ENCODE peak calls at places on chromosomes 1 and 21, in five cellular contexts. L, X, E, B and S are unnamed samples.

GRCh38 chr1:41245659-41246058 is 3.6 kb upstream of the SCMH1 start:
- DNase-seq in L (no peak), X (no peak), E (no peak), B (no peak), S (no peak)

GRCh38 chr1:156504062-156504813 is 3.7 kb upstream of the MEF2D start:
- DNase-seq in L (no peak), X (no peak), E (no peak), B (no peak), S (peak; percentile 90)

GRCh38 chr1:223810586-223810985 is 35.2 kb downstream of the TP53BP2 start:
- DNase-seq in L (no peak), X (no peak), E (no peak), B (no peak), S (no peak)

GRCh38 chr21:42025392-42026071 is 15.4 kb upstream of the ZBTB21 start:
- DNase-seq in L (no peak), X (no peak), E (no peak), B (no peak), S (no peak)

GRCh38 chr1:235933483-235934116 is 66.9 kb upstream of the LYST start:
- DNase-seq in L (no peak), X (no peak), E (peak; percentile 33), B (no peak), S (no peak)

GRCh38 chr1:223011230-223011856 is 131.7 kb downstream of the TLR5 start:
- DNase-seq in L (no peak), X (no peak), E (no peak), B (no peak), S (no peak)

GRCh38 chr1:222283147-222283768 is 264.6 kb downstream of the HHIPL2 start:
- DNase-seq in L (no peak), X (no peak), E (no peak), B (peak; percentile 5), S (no peak)

GRCh38 chr1:25774921-25775774 is 24.8 kb upstream of the SELENON start:
- DNase-seq in L (no peak), X (no peak), E (no peak), B (no peak), S (peak; percentile 68)

GRCh38 chr1:3359346-3360157 is 94.9 kb upstream of the ARHGEF16 start:
- DNase-seq in L (no peak), X (no peak), E (no peak), B (no peak), S (no peak)

GRCh38 chr21:25220954-25221353 is 386.3 kb downstream of the MRPL39 start:
- DNase-seq in L (no peak), X (no peak), E (no peak), B (no peak), S (no peak)

GRCh38 chr1:169712309-169712631 is 850 bp upstream of the SELL start:
- DNase-seq in L (no peak), X (no peak), E (no peak), B (no peak), S (no peak)
- TF ChIP-seq CTCF in L (no peak), X (no peak), E (peak; percentile 48), B (no peak), S (no peak)

GRCh38 chr1:215971793-215972441 is 404.8 kb downstream of the KCTD3 start:
- DNase-seq in L (peak; percentile 16), X (no peak), E (no peak), B (no peak), S (no peak)
- TF ChIP-seq CTCF in L (no peak), X (no peak), E (no peak), B (no peak), S (peak; percentile 12)

DNA sequence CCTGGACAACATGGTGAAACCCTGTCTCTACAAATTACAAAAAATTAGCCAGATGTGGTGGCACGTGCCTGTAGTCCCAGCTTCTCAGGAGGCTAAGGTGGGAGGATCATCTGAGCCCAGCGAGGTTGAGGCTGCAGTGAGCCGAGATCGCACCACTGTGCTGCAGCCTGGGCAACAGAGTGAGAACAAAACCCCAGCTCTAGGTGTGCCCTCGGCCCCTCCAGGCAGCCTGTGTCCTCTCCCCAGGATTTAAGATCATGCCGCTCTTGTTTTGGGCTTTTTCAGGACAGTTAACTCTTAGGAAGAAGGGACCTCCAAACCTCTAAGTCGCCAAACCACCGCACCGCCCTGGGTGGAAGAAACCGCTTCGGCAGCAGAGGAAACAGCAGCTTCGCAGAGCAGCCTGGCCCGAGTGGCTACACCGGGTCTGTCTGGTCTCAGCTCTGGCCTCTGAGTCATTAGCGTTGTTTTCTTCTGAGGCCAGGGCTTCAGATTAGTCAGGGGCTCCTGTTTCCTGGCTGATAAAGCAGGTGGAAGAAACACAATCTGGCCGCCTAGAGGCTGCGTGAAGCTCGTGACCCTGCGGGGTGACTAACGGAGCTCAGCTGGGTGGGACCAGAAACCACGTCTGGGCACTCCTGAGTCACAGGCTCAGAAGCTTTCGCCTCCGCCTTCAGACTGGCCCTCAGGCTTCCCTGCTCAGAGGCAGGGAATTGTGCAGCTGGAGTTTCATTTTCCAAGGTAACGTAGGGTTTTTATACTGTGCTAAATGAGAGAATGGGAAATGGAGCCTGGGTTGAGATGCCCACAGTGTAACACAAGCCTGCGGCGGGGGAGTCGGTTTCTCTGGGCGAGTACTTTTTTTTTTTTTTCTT is 44.7 kb downstream of the CHAF1B start:
- DNase-seq in L (peak; percentile 47), X (peak; percentile 89), E (peak; percentile 55), B (peak; percentile 97), S (peak; percentile 90)
- TF ChIP-seq CTCF in L (no peak), X (peak; percentile 12), E (no peak), B (no peak), S (peak; percentile 47)

GRCh38 chr1:234103198-234103597 is 198.7 kb downstream of the SLC35F3 start:
- DNase-seq in L (no peak), X (no peak), E (no peak), B (no peak), S (no peak)
- TF ChIP-seq CTCF in L (no peak), X (no peak), E (no peak), B (no peak), S (no peak)

GRCh38 chr1:160494620-160495019 is 28.4 kb downstream of the SLAMF6 start:
- DNase-seq in L (peak; percentile 43), X (no peak), E (no peak), B (no peak), S (no peak)
- TF ChIP-seq CTCF in L (no peak), X (no peak), E (no peak), B (peak; percentile 16), S (peak; percentile 67)

DNA sequence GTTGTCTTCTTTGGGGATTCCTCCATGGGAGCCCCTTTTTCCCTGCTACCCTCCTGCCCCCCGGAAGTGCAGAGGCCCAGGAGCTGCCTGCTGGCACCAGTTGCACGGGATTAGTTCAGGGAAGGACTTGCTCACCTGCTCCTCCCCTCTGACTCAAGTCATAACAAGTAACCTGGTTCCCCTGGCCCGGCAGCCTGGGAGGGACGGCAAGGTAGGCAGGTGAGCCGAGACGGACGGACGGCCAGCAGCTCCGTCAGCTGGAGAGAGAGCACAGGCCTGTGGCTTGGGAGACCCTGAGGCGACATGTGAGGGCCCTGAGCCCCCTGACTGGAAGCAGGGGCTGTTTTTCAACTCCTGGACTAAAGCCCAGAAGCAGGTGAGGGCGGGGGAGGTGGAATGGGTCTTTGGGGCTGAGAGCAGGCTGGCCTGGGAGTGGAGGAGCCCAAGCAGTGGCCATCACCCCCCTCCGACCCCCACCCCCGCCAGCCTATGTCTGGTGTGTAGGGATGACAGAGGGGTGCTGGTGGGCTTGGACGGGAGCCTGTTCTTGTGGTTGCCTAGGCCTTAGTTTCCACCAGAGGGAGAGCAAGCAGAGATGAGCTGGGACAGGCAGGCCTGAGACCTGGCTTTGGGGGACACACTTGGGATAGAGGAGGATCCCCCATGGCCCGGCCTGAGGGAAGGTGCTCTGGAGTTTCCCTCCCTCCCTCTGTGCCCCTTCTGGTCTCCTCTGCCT is at the start of gene INAVA:
- DNase-seq in L (no peak), X (no peak), E (no peak), B (no peak), S (peak; percentile 62)
- TF ChIP-seq CTCF in L (no peak), X (no peak), E (no peak), B (no peak), S (peak; percentile 53)

DNA sequence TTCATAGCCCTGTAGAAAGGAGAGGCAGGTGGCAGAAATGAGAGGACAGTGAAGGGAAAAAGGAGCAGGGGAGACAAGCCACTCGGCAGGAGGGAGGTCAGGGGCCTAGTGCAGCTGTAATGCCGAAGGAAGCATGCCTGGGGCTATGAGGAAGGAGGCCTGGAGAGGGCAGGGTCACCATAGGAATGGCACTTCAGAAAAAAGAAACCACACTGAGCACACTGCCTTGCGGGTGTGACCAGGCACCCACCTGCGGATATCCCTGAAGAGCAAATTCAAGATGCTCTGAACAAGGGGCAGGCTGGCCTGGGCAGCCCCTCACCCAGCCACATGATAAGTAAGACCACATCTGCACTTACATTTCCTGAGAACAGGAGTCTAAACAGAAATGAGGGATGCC is 104.7 kb downstream of the JAK1 start:
- DNase-seq in L (peak; percentile 69), X (no peak), E (no peak), B (no peak), S (peak; percentile 15)
- TF ChIP-seq CTCF in L (no peak), X (no peak), E (no peak), B (peak; percentile 14), S (peak; percentile 53)

GRCh38 chr1:149936992-149937705 is 470 bp upstream of the MTMR11 start:
- DNase-seq in L (no peak), X (no peak), E (no peak), B (peak; percentile 36), S (no peak)
- TF ChIP-seq CTCF in L (no peak), X (no peak), E (no peak), B (no peak), S (no peak)

DNA sequence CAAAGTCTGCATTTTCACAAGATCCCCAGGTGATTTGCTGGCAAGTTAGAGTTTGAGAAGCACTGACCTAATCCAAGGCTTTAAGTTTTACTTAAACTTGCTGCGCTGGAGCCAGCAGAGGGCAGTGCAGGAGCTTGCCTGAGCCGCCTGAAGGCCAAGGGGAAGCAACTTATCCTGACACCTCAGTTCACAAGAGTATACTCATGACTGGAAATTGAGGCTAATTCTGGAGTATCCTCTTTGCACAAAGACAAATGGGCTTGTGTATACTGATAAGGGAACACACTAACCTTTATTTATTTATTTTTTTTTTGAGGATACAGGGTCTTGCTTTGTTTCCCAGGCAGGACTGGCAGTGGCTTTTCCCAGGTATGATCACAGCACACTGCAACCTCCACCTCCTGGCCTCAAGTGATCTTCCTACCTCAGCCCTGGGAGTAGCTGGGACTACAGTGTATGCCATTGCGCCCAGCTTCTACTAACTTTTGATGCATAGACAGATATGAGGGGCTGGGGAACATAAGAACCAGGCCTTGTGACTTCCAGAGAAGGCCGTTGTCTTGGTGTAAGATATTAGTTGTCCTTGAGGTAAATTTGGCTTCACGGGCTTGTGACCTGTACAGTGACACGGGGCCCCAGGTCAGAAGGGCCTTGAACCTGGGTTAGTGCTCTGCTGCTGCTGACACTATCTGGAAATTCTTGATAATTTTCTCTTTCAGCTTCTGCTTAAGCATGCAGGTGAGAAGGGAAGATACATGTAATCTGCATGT is 29.0 kb upstream of the SLAMF1 start:
- DNase-seq in L (peak; percentile 75), X (peak; percentile 47), E (peak; percentile 55), B (peak; percentile 4), S (peak; percentile 73)
- TF ChIP-seq CTCF in L (no peak), X (peak; percentile 45), E (peak; percentile 86), B (peak; percentile 75), S (peak; percentile 95)